ENCODE peak calls at places on chromosomes 2 and 18, in six cellular contexts. One of them, this sample, is unnamed.

GRCh38 chr2:12498286-12498685 is 218.4 kb upstream of the TRIB2 start:
- ATAC-seq in A549: no peak
- ATAC-seq in HepG2: no peak
- ATAC-seq in K562: no peak
- ATAC-seq in upper lobe of left lung: no peak
- ATAC-seq in GM12878: no peak
- ATAC-seq in this sample: no peak

GRCh38 chr2:101299601-101300000 is 8.9 kb downstream of the RNF149 start:
- ATAC-seq in A549: no peak
- ATAC-seq in HepG2: peak
- ATAC-seq in K562: no peak
- ATAC-seq in upper lobe of left lung: no peak
- ATAC-seq in GM12878: no peak
- ATAC-seq in this sample: no peak

GRCh38 chr2:107218208-107218607 is 332.2 kb upstream of the ST6GAL2 start:
- ATAC-seq in A549: no peak
- ATAC-seq in HepG2: no peak
- ATAC-seq in K562: no peak
- ATAC-seq in upper lobe of left lung: no peak
- ATAC-seq in GM12878: no peak
- ATAC-seq in this sample: no peak

GRCh38 chr2:109186656-109187250 is 57.7 kb downstream of the SH3RF3 start:
- ATAC-seq in A549: no peak
- ATAC-seq in HepG2: no peak
- ATAC-seq in K562: no peak
- ATAC-seq in upper lobe of left lung: no peak
- ATAC-seq in GM12878: peak
- ATAC-seq in this sample: no peak

GRCh38 chr2:150274108-150274507 is 213.4 kb downstream of the RND3 start:
- ATAC-seq in A549: no peak
- ATAC-seq in HepG2: no peak
- ATAC-seq in K562: no peak
- ATAC-seq in upper lobe of left lung: no peak
- ATAC-seq in GM12878: no peak
- ATAC-seq in this sample: no peak

GRCh38 chr2:30231726-30232026 is 342 bp downstream of the LBH start:
- ATAC-seq in A549: no peak
- ATAC-seq in HepG2: peak
- ATAC-seq in K562: peak
- ATAC-seq in upper lobe of left lung: no peak
- ATAC-seq in GM12878: peak
- ATAC-seq in this sample: no peak

GRCh38 chr2:11342561-11343343 is 1.7 kb downstream of the ROCK2 start:
- ATAC-seq in A549: peak
- ATAC-seq in HepG2: peak
- ATAC-seq in K562: peak
- ATAC-seq in upper lobe of left lung: no peak
- ATAC-seq in GM12878: peak
- ATAC-seq in this sample: no peak

GRCh38 chr2:30566675-30567074 is 119.6 kb downstream of the LCLAT1 start:
- ATAC-seq in A549: no peak
- ATAC-seq in HepG2: no peak
- ATAC-seq in K562: no peak
- ATAC-seq in upper lobe of left lung: no peak
- ATAC-seq in GM12878: no peak
- ATAC-seq in this sample: no peak

GRCh38 chr2:230974096-230974913 is 21.6 kb upstream of the SPATA3 start:
- ATAC-seq in A549: no peak
- ATAC-seq in HepG2: no peak
- ATAC-seq in K562: no peak
- ATAC-seq in upper lobe of left lung: peak
- ATAC-seq in GM12878: peak
- ATAC-seq in this sample: no peak

GRCh38 chr2:32752952-32753351 is 125.1 kb downstream of the TTC27 start:
- ATAC-seq in A549: no peak
- ATAC-seq in HepG2: peak
- ATAC-seq in K562: no peak
- ATAC-seq in upper lobe of left lung: no peak
- ATAC-seq in GM12878: no peak
- ATAC-seq in this sample: no peak

GRCh38 chr2:220959391-220959802 is 612.7 kb downstream of the EPHA4 start:
- ATAC-seq in A549: no peak
- ATAC-seq in HepG2: no peak
- ATAC-seq in K562: no peak
- ATAC-seq in upper lobe of left lung: peak
- ATAC-seq in GM12878: no peak
- ATAC-seq in this sample: no peak

GRCh38 chr2:120908314-120908975 is 172.8 kb downstream of the GLI2 start:
- ATAC-seq in A549: no peak
- ATAC-seq in HepG2: no peak
- ATAC-seq in K562: no peak
- ATAC-seq in upper lobe of left lung: no peak
- ATAC-seq in GM12878: no peak
- ATAC-seq in this sample: no peak

GRCh38 chr2:165660361-165660760 is 133.7 kb downstream of the GALNT3 start:
- ATAC-seq in A549: no peak
- ATAC-seq in HepG2: no peak
- ATAC-seq in K562: no peak
- ATAC-seq in upper lobe of left lung: no peak
- ATAC-seq in GM12878: peak
- ATAC-seq in this sample: no peak

GRCh38 chr2:72033636-72034035 is 114.0 kb downstream of the CYP26B1 start:
- ATAC-seq in A549: no peak
- ATAC-seq in HepG2: no peak
- ATAC-seq in K562: no peak
- ATAC-seq in upper lobe of left lung: no peak
- ATAC-seq in GM12878: no peak
- ATAC-seq in this sample: peak

GRCh38 chr2:120520929-120521912 is 175.3 kb downstream of the INHBB start:
- ATAC-seq in A549: peak
- ATAC-seq in HepG2: peak
- ATAC-seq in K562: peak
- ATAC-seq in upper lobe of left lung: peak
- ATAC-seq in GM12878: peak
- ATAC-seq in this sample: no peak

GRCh38 chr2:137435176-137435575 is 529.1 kb upstream of the HNMT start:
- ATAC-seq in A549: no peak
- ATAC-seq in HepG2: no peak
- ATAC-seq in K562: no peak
- ATAC-seq in upper lobe of left lung: no peak
- ATAC-seq in GM12878: no peak
- ATAC-seq in this sample: no peak

GRCh38 chr2:67566292-67566691 is 169.2 kb downstream of the ETAA1 start:
- ATAC-seq in A549: no peak
- ATAC-seq in HepG2: no peak
- ATAC-seq in K562: no peak
- ATAC-seq in upper lobe of left lung: no peak
- ATAC-seq in GM12878: no peak
- ATAC-seq in this sample: no peak

GRCh38 chr2:164675698-164676097 is 54.4 kb upstream of the GRB14 start:
- ATAC-seq in A549: no peak
- ATAC-seq in HepG2: no peak
- ATAC-seq in K562: no peak
- ATAC-seq in upper lobe of left lung: no peak
- ATAC-seq in GM12878: no peak
- ATAC-seq in this sample: no peak

GRCh38 chr18:60812921-60813320 is 440.3 kb upstream of the MC4R start:
- ATAC-seq in A549: no peak
- ATAC-seq in HepG2: no peak
- ATAC-seq in K562: no peak
- ATAC-seq in upper lobe of left lung: no peak
- ATAC-seq in GM12878: no peak
- ATAC-seq in this sample: no peak

GRCh38 chr2:119864318-119864717 is 104.6 kb downstream of the PTPN4 start:
- ATAC-seq in A549: no peak
- ATAC-seq in HepG2: no peak
- ATAC-seq in K562: peak
- ATAC-seq in upper lobe of left lung: peak
- ATAC-seq in GM12878: peak
- ATAC-seq in this sample: no peak

GRCh38 chr2:225994748-225995405 is 595.4 kb downstream of the NYAP2 start:
- ATAC-seq in A549: peak
- ATAC-seq in HepG2: no peak
- ATAC-seq in K562: no peak
- ATAC-seq in upper lobe of left lung: no peak
- ATAC-seq in GM12878: no peak
- ATAC-seq in this sample: no peak

GRCh38 chr2:88860421-88861075 is 169.1 kb downstream of the RPIA start:
- ATAC-seq in A549: no peak
- ATAC-seq in HepG2: no peak
- ATAC-seq in K562: no peak
- ATAC-seq in upper lobe of left lung: no peak
- ATAC-seq in GM12878: no peak
- ATAC-seq in this sample: no peak

GRCh38 chr2:156818944-156819343 is 382.8 kb downstream of the GPD2 start:
- ATAC-seq in A549: no peak
- ATAC-seq in HepG2: no peak
- ATAC-seq in K562: no peak
- ATAC-seq in upper lobe of left lung: no peak
- ATAC-seq in GM12878: no peak
- ATAC-seq in this sample: no peak

DNA sequence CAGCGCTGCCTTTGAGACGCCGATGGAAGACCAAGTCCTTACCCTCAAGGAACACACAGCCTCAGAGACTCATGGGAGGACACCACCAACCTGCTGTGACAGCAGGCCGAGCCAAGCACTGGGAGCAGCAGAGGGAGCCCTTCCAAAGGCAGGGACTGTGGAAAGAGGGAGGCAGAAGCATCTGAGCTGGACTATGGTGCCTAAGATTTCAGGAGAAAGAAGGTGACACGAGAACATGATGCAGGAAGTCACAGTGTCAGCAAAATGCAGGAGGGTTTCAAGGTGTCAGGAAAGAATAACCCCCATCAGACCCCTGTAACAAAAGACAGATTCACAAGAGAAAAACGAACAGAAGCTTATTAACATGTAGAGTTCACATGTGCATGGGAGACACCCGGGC is 24.2 kb upstream of the COX7A2L start:
- ATAC-seq in A549: peak
- ATAC-seq in HepG2: peak
- ATAC-seq in K562: peak
- ATAC-seq in upper lobe of left lung: no peak
- ATAC-seq in GM12878: no peak
- ATAC-seq in this sample: no peak
- TF ChIP-seq EP300 in A549: no peak
- TF ChIP-seq EP300 in HepG2: no peak
- TF ChIP-seq EP300 in K562: no peak
- TF ChIP-seq EP300 in upper lobe of left lung: no peak
- TF ChIP-seq EP300 in GM12878: no peak
- TF ChIP-seq EP300 in this sample: no peak

DNA sequence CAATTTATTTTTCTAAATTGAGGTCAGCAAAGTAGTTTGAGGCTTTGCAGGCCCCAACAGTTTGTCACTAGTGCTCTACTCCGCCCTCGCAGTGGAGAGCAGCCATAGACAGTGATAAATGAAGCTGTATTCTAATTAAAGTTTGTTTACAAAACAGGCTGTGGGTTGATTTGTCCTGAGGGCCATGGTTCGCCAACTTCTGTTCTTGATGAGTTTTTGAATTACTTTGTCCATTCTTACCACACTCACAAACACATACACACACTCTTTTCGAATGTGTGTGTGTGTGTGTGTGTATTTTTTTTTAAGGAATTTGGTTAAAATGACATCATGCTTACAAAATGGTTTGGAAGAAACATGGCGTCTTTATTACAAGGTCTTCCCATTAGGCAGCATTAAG is 68.6 kb downstream of the MTCL1 start:
- ATAC-seq in A549: no peak
- ATAC-seq in HepG2: no peak
- ATAC-seq in K562: peak
- ATAC-seq in upper lobe of left lung: no peak
- ATAC-seq in GM12878: no peak
- ATAC-seq in this sample: no peak
- TF ChIP-seq EP300 in A549: no peak
- TF ChIP-seq EP300 in HepG2: no peak
- TF ChIP-seq EP300 in K562: no peak
- TF ChIP-seq EP300 in upper lobe of left lung: no peak
- TF ChIP-seq EP300 in GM12878: no peak
- TF ChIP-seq EP300 in this sample: peak

GRCh38 chr2:27916293-27917015 is 25.9 kb downstream of the BABAM2 start:
- ATAC-seq in A549: peak
- ATAC-seq in HepG2: peak
- ATAC-seq in K562: no peak
- ATAC-seq in upper lobe of left lung: peak
- ATAC-seq in GM12878: no peak
- ATAC-seq in this sample: no peak

GRCh38 chr2:27914046-27914792 is 23.7 kb downstream of the BABAM2 start:
- ATAC-seq in A549: no peak
- ATAC-seq in HepG2: no peak
- ATAC-seq in K562: no peak
- ATAC-seq in upper lobe of left lung: no peak
- ATAC-seq in GM12878: no peak
- ATAC-seq in this sample: no peak

GRCh38 chr2:27915874-27916273 is 25.3 kb downstream of the BABAM2 start:
- ATAC-seq in A549: no peak
- ATAC-seq in HepG2: peak
- ATAC-seq in K562: no peak
- ATAC-seq in upper lobe of left lung: no peak
- ATAC-seq in GM12878: no peak
- ATAC-seq in this sample: no peak

GRCh38 chr2:27914793-27915175 is 24.3 kb downstream of the BABAM2 start:
- ATAC-seq in A549: no peak
- ATAC-seq in HepG2: no peak
- ATAC-seq in K562: no peak
- ATAC-seq in upper lobe of left lung: no peak
- ATAC-seq in GM12878: no peak
- ATAC-seq in this sample: no peak

DNA sequence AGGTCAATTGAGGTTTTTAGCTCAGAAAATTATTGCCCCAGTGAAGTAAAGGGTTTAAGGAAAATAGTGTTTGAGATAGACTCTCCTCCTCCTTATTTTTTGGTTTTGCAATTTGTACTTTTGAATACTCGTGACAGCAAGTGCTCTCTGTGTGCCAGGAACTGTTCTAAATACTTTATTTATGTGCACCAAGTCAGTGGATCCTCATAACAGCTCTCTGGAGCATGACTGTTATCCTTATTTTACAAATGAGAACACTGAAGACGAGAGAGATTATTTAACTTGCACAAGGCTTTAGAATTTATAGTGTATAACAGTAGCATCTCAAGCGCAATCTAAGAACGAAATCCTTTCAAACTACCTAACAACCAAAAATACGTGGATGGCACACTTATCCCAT is 24.7 kb downstream of the BABAM2 start:
- ATAC-seq in A549: no peak
- ATAC-seq in HepG2: no peak
- ATAC-seq in K562: no peak
- ATAC-seq in upper lobe of left lung: no peak
- ATAC-seq in GM12878: no peak
- ATAC-seq in this sample: peak
- TF ChIP-seq EP300 in A549: no peak
- TF ChIP-seq EP300 in HepG2: no peak
- TF ChIP-seq EP300 in K562: no peak
- TF ChIP-seq EP300 in upper lobe of left lung: no peak
- TF ChIP-seq EP300 in GM12878: no peak
- TF ChIP-seq EP300 in this sample: no peak

DNA sequence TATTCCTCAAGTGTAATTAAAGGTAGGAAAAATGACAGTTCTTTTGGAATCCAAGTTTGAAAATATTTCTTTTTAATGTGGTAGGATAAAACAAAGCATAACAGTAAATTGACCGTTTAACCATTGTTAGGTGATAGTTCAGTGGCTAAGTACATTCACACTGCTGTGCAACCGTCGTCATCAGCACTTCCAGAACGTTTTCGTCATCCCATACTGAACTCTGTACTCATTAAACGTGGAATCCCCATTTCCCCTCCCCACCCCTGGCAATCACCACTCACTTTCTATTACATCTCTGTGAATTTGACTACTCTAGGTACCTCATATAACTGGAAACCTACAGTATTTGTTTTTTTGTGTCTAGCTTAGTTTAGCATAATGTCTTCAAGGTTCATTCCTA is 32.9 kb upstream of the FZD5 start:
- ATAC-seq in A549: no peak
- ATAC-seq in HepG2: no peak
- ATAC-seq in K562: no peak
- ATAC-seq in upper lobe of left lung: no peak
- ATAC-seq in GM12878: no peak
- ATAC-seq in this sample: no peak
- TF ChIP-seq EP300 in A549: no peak
- TF ChIP-seq EP300 in HepG2: no peak
- TF ChIP-seq EP300 in K562: no peak
- TF ChIP-seq EP300 in upper lobe of left lung: no peak
- TF ChIP-seq EP300 in GM12878: no peak
- TF ChIP-seq EP300 in this sample: no peak